ENCODE peak calls at places on chromosomes 4 and X, in five cellular contexts. B is fibroblast of lung; E is mucosa of descending colon; I is bronchial epithelial cell; Y is CD4-positive, CD25-positive, alpha-beta regulatory T cell. Z is an unnamed sample.

GRCh38 chr4:18214656-18215055 is 193.1 kb upstream of the LCORL start:
- DNase-seq in B (no peak), E (no peak), I (no peak), Y (no peak), Z (no peak)

GRCh38 chr4:8383451-8384160 is 56.9 kb downstream of the ACOX3 start:
- DNase-seq in B (peak; percentile 60), E (no peak), I (no peak), Y (no peak), Z (no peak)

GRCh38 chr4:170091069-170091696 is 1.4 kb upstream of the AADAT start:
- DNase-seq in B (no peak), E (peak; percentile 50), I (no peak), Y (no peak), Z (no peak)

GRCh38 chrX:65948103-65948502 is 91.8 kb downstream of the VSIG4 start:
- DNase-seq in B (no peak), E (no peak), I (no peak), Y (no peak), Z (no peak)

GRCh38 chr4:57424231-57424897 is 314.2 kb upstream of the IGFBP7 start:
- DNase-seq in B (peak; percentile 97), E (no peak), I (peak; percentile 92), Y (no peak), Z (no peak)

GRCh38 chrX:80223922-80224579 is 196.2 kb upstream of the TENT5D start:
- DNase-seq in B (no peak), E (no peak), I (no peak), Y (no peak), Z (no peak)

GRCh38 chr4:64022560-64022959 is 386.7 kb downstream of the TECRL start:
- DNase-seq in B (no peak), E (no peak), I (no peak), Y (no peak), Z (no peak)

GRCh38 chr4:56511098-56511497 is 5.5 kb downstream of the ARL9 start:
- DNase-seq in B (no peak), E (no peak), I (no peak), Y (no peak), Z (no peak)

GRCh38 chr4:73450398-73451004 is 14.5 kb downstream of the AFP start:
- DNase-seq in B (peak; percentile 98), E (peak; percentile 38), I (peak; percentile 73), Y (no peak), Z (no peak)

GRCh38 chrX:13685126-13685763 is 3.7 kb upstream of the RAB9A start:
- DNase-seq in B (peak; percentile 43), E (no peak), I (peak; percentile 74), Y (no peak), Z (no peak)

GRCh38 chrX:55778322-55778721 is 60.8 kb downstream of the RRAGB start:
- DNase-seq in B (peak; percentile 5), E (no peak), I (no peak), Y (no peak), Z (no peak)

GRCh38 chrX:2928127-2928582 is 984 bp downstream of the ARSD start:
- DNase-seq in B (peak; percentile 83), E (peak; percentile 80), I (no peak), Y (no peak), Z (peak; percentile 20)

GRCh38 chr4:141571368-141571767 is 65.0 kb upstream of the IL15 start:
- DNase-seq in B (peak; percentile 50), E (no peak), I (peak; percentile 15), Y (no peak), Z (no peak)

GRCh38 chr4:112523764-112524505 is 8.0 kb upstream of the NEUROG2 start:
- DNase-seq in B (no peak), E (peak; percentile 65), I (peak; percentile 36), Y (peak; percentile 47), Z (peak; percentile 87)

GRCh38 chrX:44817029-44817428 is 26.8 kb upstream of the DUSP21 start:
- DNase-seq in B (no peak), E (no peak), I (no peak), Y (no peak), Z (no peak)

GRCh38 chrX:87468941-87469340 is 48.7 kb upstream of the KLHL4 start:
- DNase-seq in B (no peak), E (no peak), I (no peak), Y (no peak), Z (no peak)

GRCh38 chr4:151485541-151486131 is 76.7 kb downstream of the FHIP1A start:
- DNase-seq in B (peak; percentile 53), E (no peak), I (no peak), Y (no peak), Z (no peak)

GRCh38 chr4:158859661-158860060 is 90.8 kb downstream of the FNIP2 start:
- DNase-seq in B (peak; percentile 52), E (no peak), I (no peak), Y (no peak), Z (no peak)

GRCh38 chr4:174437324-174437723 is 85.0 kb downstream of the HPGD start:
- DNase-seq in B (peak; percentile 96), E (no peak), I (peak; percentile 87), Y (no peak), Z (no peak)

GRCh38 chrX:22128961-22129360 is 96.8 kb downstream of the PHEX start:
- DNase-seq in B (no peak), E (no peak), I (peak; percentile 73), Y (no peak), Z (no peak)

GRCh38 chr4:135573251-135573650 is 1371.7 kb upstream of the PABPC4L start:
- DNase-seq in B (no peak), E (no peak), I (no peak), Y (no peak), Z (no peak)

GRCh38 chr4:42339935-42340406 is 57.3 kb upstream of the SHISA3 start:
- DNase-seq in B (peak; percentile 39), E (no peak), I (no peak), Y (no peak), Z (no peak)

GRCh38 chrX:149628280-149628679 is 3.3 kb downstream of the TMEM185A start:
- DNase-seq in B (no peak), E (no peak), I (peak; percentile 91), Y (no peak), Z (no peak)

GRCh38 chr4:89755210-89755609 is 81.8 kb downstream of the SNCA start:
- DNase-seq in B (peak; percentile 9), E (no peak), I (no peak), Y (no peak), Z (no peak)

GRCh38 chrX:71128166-71128833 is 9.9 kb downstream of the MED12 start:
- DNase-seq in B (peak; percentile 25), E (no peak), I (no peak), Y (no peak), Z (no peak)

GRCh38 chrX:71131510-71131909 is 13.1 kb downstream of the MED12 start:
- DNase-seq in B (no peak), E (no peak), I (no peak), Y (no peak), Z (no peak)

GRCh38 chrX:71128915-71129765 is 10.7 kb downstream of the MED12 start:
- DNase-seq in B (peak; percentile 42), E (peak; percentile 67), I (peak; percentile 31), Y (peak; percentile 62), Z (peak; percentile 66)
- H3K36me3 ChIP-seq in B (peaks cover 8% of the 10 kb centered on the region), E (no peaks in the 10 kb centered on the region), I (peaks cover 14% of the 10 kb centered on the region), Y (peaks cover 71% of the 10 kb centered on the region), Z (peaks cover 16% of the 10 kb centered on the region)

GRCh38 chr4:138182838-138183426 is 59.2 kb downstream of the SLC7A11 start:
- DNase-seq in B (peak; percentile 60), E (no peak), I (peak; percentile 74), Y (no peak), Z (no peak)
- H3K36me3 ChIP-seq in B (no peaks in the 10 kb centered on the region), E (no peaks in the 10 kb centered on the region), I (peaks cover 11% of the 10 kb centered on the region), Y (no peaks in the 10 kb centered on the region), Z (no peaks in the 10 kb centered on the region)

GRCh38 chr4:40846556-40846955 is 96.8 kb downstream of the NSUN7 start:
- DNase-seq in B (no peak), E (no peak), I (no peak), Y (no peak), Z (no peak)
- H3K36me3 ChIP-seq in B (no peaks in the 10 kb centered on the region), E (no peaks in the 10 kb centered on the region), I (peaks cover 1% of the 10 kb centered on the region), Y (no peaks in the 10 kb centered on the region), Z (no peaks in the 10 kb centered on the region)

DNA sequence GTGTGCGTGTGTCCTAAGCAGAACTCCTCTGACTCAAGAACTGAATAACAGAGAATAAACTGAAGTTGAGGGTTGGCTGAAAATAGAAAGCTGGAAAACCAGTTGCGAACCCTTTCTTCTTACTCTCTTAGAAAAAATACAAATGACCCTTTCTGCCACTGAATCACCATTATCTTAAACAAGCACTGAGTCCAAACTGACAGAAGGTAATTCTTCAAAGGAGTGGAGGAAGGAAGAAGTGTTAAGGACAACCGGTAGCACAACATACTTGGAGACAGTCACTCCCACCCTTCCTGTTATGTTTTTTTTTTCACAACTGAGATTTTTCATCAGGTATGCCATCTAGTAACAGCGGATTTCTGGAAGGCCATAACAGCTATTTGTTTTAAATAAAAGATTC is 38.1 kb downstream of the HELQ start:
- DNase-seq in B (no peak), E (no peak), I (peak; percentile 27), Y (no peak), Z (no peak)
- H3K36me3 ChIP-seq in B (no peaks in the 10 kb centered on the region), E (no peaks in the 10 kb centered on the region), I (no peaks in the 10 kb centered on the region), Y (peaks cover 63% of the 10 kb centered on the region), Z (peaks cover 5% of the 10 kb centered on the region)

GRCh38 chrX:50613846-50614245 is 143.2 kb upstream of the DGKK start:
- DNase-seq in B (peak; percentile 34), E (no peak), I (peak; percentile 69), Y (no peak), Z (no peak)

GRCh38 chrX:50618788-50619558 is 148.3 kb upstream of the DGKK start:
- DNase-seq in B (peak; percentile 12), E (no peak), I (peak; percentile 31), Y (no peak), Z (no peak)

GRCh38 chrX:50615570-50616158 is 145.0 kb upstream of the DGKK start:
- DNase-seq in B (no peak), E (no peak), I (no peak), Y (no peak), Z (no peak)

GRCh38 chrX:50617183-50617582 is 146.6 kb upstream of the DGKK start:
- DNase-seq in B (no peak), E (no peak), I (no peak), Y (no peak), Z (no peak)

GRCh38 chrX:50614460-50614859 is 143.8 kb upstream of the DGKK start:
- DNase-seq in B (no peak), E (no peak), I (no peak), Y (no peak), Z (no peak)
- H3K36me3 ChIP-seq in B (no peaks in the 10 kb centered on the region), E (no peaks in the 10 kb centered on the region), I (no peaks in the 10 kb centered on the region), Y (no peaks in the 10 kb centered on the region), Z (no peaks in the 10 kb centered on the region)

GRCh38 chr4:15638418-15638817 is 16.7 kb downstream of the FBXL5 start:
- DNase-seq in B (no peak), E (no peak), I (no peak), Y (no peak), Z (no peak)
- H3K36me3 ChIP-seq in B (peaks cover 11% of the 10 kb centered on the region), E (peaks cover 3% of the 10 kb centered on the region), I (peaks cover 7% of the 10 kb centered on the region), Y (peaks cover 57% of the 10 kb centered on the region), Z (peaks cover 3% of the 10 kb centered on the region)

Z was measured in GM06990.